ENCODE peak calls at places on chromosomes 2 and 18, in ten cellular contexts. C is A549, I is stomach, J is suprapubic skin, N is tibial nerve, W is transverse colon, A is upper lobe of left lung, E is K562, H is SK-N-SH, S is HepG2. P is an unnamed sample.

GRCh38 chr2:150621800-150622199 is 134.3 kb upstream of the RND3 start:
- DNase-seq in C (no peak), I (no peak), J (no peak), N (no peak), W (no peak), A (no peak), E (no peak), H (no peak), S (no peak), P (no peak)

GRCh38 chr2:239779592-239779983 is 245.6 kb downstream of the NDUFA10 start:
- DNase-seq in C (no peak), I (peak; percentile 19), J (peak; percentile 69), N (no peak), W (no peak), A (peak; percentile 5), E (no peak), H (no peak), S (no peak), P (no peak)

GRCh38 chr2:42929985-42930581 is 137.7 kb upstream of the HAAO start:
- DNase-seq in C (no peak), I (no peak), J (no peak), N (no peak), W (no peak), A (no peak), E (no peak), H (no peak), S (peak; percentile 58), P (peak; percentile 61)

GRCh38 chr2:160253440-160254296 is 53.6 kb upstream of the ITGB6 start:
- DNase-seq in C (peak; percentile 33), I (no peak), J (no peak), N (no peak), W (no peak), A (no peak), E (no peak), H (no peak), S (no peak), P (no peak)

GRCh38 chr2:149330127-149331022 is at the start of gene LYPD6:
- DNase-seq in C (peak; percentile 53), I (peak; percentile 84), J (peak; percentile 77), N (peak; percentile 49), W (peak; percentile 73), A (peak; percentile 65), E (no peak), H (peak; percentile 96), S (peak; percentile 23), P (peak; percentile 55)

GRCh38 chr2:160492401-160493226 is 993 bp downstream of the RBMS1 start:
- DNase-seq in C (peak; percentile 62), I (peak; percentile 58), J (peak; percentile 86), N (peak; percentile 42), W (peak; percentile 56), A (peak; percentile 67), E (peak; percentile 16), H (peak; percentile 82), S (peak; percentile 99), P (peak; percentile 77)

GRCh38 chr18:54257015-54257414 is 12.3 kb upstream of the POLI start:
- DNase-seq in C (no peak), I (no peak), J (no peak), N (no peak), W (no peak), A (no peak), E (no peak), H (no peak), S (no peak), P (no peak)

GRCh38 chr2:240962371-240963064 is 35.9 kb upstream of the SNED1 start:
- DNase-seq in C (no peak), I (peak; percentile 26), J (peak; percentile 82), N (peak; percentile 51), W (peak; percentile 42), A (peak; percentile 21), E (no peak), H (peak; percentile 58), S (peak; percentile 28), P (peak; percentile 94)

GRCh38 chr2:171712051-171712450 is 24.8 kb downstream of the DYNC1I2 start:
- DNase-seq in C (no peak), I (no peak), J (no peak), N (no peak), W (no peak), A (no peak), E (no peak), H (no peak), S (no peak), P (no peak)

GRCh38 chr18:37484893-37485834 is 80.4 kb downstream of the CELF4 start:
- DNase-seq in C (peak; percentile 29), I (no peak), J (no peak), N (no peak), W (peak; percentile 16), A (peak; percentile 31), E (peak; percentile 83), H (no peak), S (no peak), P (peak; percentile 54)

GRCh38 chr2:38090928-38091327 is 15.0 kb upstream of the CYP1B1 start:
- DNase-seq in C (no peak), I (no peak), J (no peak), N (no peak), W (no peak), A (no peak), E (no peak), H (no peak), S (no peak), P (no peak)

GRCh38 chr2:211469660-211470059 is 913.3 kb downstream of the CPS1 start:
- DNase-seq in C (no peak), I (no peak), J (no peak), N (no peak), W (no peak), A (no peak), E (no peak), H (no peak), S (no peak), P (no peak)

GRCh38 chr2:159982270-159982669 is 80.1 kb downstream of the PLA2R1 start:
- DNase-seq in C (no peak), I (no peak), J (no peak), N (peak; percentile 14), W (peak; percentile 11), A (peak; percentile 43), E (no peak), H (no peak), S (no peak), P (no peak)

GRCh38 chr18:27887711-27888495 is 289.0 kb downstream of the CDH2 start:
- DNase-seq in C (no peak), I (no peak), J (no peak), N (no peak), W (no peak), A (no peak), E (no peak), H (no peak), S (no peak), P (no peak)

DNA sequence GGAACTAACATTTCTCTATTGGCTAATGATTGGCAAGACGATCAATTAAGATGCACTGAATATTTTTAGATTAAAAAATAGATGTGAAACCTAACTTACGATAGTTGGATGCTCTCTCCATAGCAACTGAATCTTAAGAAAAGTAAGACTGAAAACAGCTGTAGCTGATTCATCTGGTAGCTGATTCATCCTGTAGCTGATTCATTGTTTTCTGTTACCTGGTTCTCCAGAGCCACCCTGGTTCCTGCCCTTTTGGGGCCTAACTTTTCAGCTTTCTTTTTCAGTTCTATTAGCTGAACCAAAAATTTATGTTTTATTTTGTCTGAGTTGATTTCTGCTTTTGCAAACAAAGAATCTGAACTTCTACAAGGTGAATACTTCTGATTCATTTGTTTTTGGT is 22.7 kb upstream of the SPR start:
- DNase-seq in C (peak; percentile 70), I (no peak), J (no peak), N (no peak), W (no peak), A (no peak), E (no peak), H (no peak), S (no peak), P (no peak)
- TF ChIP-seq EP300 in C (no peak), I (no peak), J (no peak), N (no peak), W (no peak), A (no peak), E (no peak), H (no peak), S (no peak), P (no peak)

GRCh38 chr18:36176177-36176584 is 11.1 kb upstream of the MOCOS start:
- DNase-seq in C (no peak), I (no peak), J (no peak), N (no peak), W (peak; percentile 80), A (no peak), E (no peak), H (no peak), S (peak; percentile 98), P (no peak)

GRCh38 chr18:36177913-36178312 is 9.4 kb upstream of the MOCOS start:
- DNase-seq in C (no peak), I (no peak), J (no peak), N (no peak), W (no peak), A (no peak), E (no peak), H (no peak), S (no peak), P (peak; percentile 35)

GRCh38 chr18:36179562-36180334 is 7.5 kb upstream of the MOCOS start:
- DNase-seq in C (no peak), I (peak; percentile 82), J (no peak), N (peak; percentile 75), W (peak; percentile 68), A (peak; percentile 72), E (no peak), H (no peak), S (no peak), P (peak; percentile 99)

GRCh38 chr18:36175481-36175880 is 11.8 kb upstream of the MOCOS start:
- DNase-seq in C (no peak), I (no peak), J (no peak), N (no peak), W (no peak), A (no peak), E (no peak), H (no peak), S (no peak), P (no peak)

DNA sequence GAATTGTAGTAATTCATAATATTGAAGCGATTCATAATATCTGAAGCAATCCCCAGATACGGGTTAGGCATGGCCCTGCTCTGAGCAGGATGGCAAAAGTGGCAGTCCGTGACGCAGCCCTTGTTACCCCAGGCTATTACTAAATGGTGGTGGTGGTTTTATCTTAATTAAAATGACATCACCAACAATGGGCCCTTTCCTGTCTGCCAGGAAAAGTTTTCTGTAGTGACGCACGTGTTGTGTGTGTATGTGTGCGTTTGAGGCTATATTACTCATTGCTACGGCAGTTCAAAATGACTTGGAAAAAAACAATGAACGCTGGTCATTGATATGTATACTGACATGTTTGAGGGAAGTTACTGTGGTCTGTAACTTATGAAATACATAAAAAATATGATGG is 10.6 kb upstream of the MOCOS start:
- DNase-seq in C (no peak), I (no peak), J (no peak), N (no peak), W (no peak), A (no peak), E (no peak), H (no peak), S (no peak), P (no peak)
- H3K27ac ChIP-seq in C (no peak overlapping the region), I (no peak overlapping the region), J (no peak overlapping the region), N (no peak overlapping the region), W (peak overlapping the region; percentile 3), A (no peak overlapping the region), E (no peak overlapping the region), H (no peak overlapping the region), S (peak overlapping the region; percentile 87), P (no peak overlapping the region)

GRCh38 chr18:40293311-40293710 is 1661.7 kb upstream of the PIK3C3 start:
- DNase-seq in C (no peak), I (no peak), J (no peak), N (no peak), W (no peak), A (no peak), E (no peak), H (no peak), S (no peak), P (no peak)
- TF ChIP-seq EP300 in C (no peak), I (no peak), J (no peak), N (no peak), W (no peak), A (no peak), E (no peak), H (no peak), S (no peak), P (no peak)

GRCh38 chr2:60531638-60532216 is 21.7 kb downstream of the BCL11A start:
- DNase-seq in C (no peak), I (no peak), J (no peak), N (no peak), W (peak; percentile 60), A (no peak), E (no peak), H (no peak), S (no peak), P (no peak)
- H3K27ac ChIP-seq in C (no peak overlapping the region), I (peak overlapping the region; percentile 77), J (peak overlapping the region; percentile 70), N (no peak overlapping the region), W (peak overlapping the region; percentile 76), A (no peak overlapping the region), E (no peak overlapping the region), H (no peak overlapping the region), S (no peak overlapping the region), P (no peak overlapping the region)

P was measured in ovary.